ENCODE peak calls at places on chromosomes 13 and 19, in eight cellular contexts. N, X, F, I, G, K, B and H are unnamed samples.

GRCh38 chr13:33838567-33839131 is 20.7 kb downstream of the RFC3 start:
- DNase-seq in X (no peak), K (no peak), I (no peak), B (no peak), F (no peak), G (no peak), N (no peak), H (no peak)

GRCh38 chr13:110530839-110531499 is 30.6 kb downstream of the RAB20 start:
- DNase-seq in G (no peak), K (no peak), N (no peak), B (no peak), F (no peak), X (no peak), I (no peak), H (no peak)

GRCh38 chr19:28612275-28612769 is 600.6 kb downstream of the UQCRFS1 start:
- DNase-seq in I (no peak), K (no peak), N (no peak), F (no peak), X (no peak), B (no peak), G (no peak), H (no peak)

GRCh38 chr19:3186377-3186688 is 603 bp downstream of the NCLN start:
- DNase-seq in X (no peak), G (no peak), F (no peak), N (no peak), B (no peak), K (no peak), I (peak), H (peak)

GRCh38 chr13:101018720-101019119 is 344.1 kb upstream of the TMTC4 start:
- DNase-seq in F (peak), K (no peak), X (no peak), G (no peak), B (no peak), N (no peak), I (no peak), H (no peak)

GRCh38 chr19:13965377-13965896 is 13.1 kb downstream of the DCAF15 start:
- DNase-seq in N (no peak), I (no peak), K (no peak), G (no peak), X (no peak), B (no peak), F (no peak), H (no peak)

GRCh38 chr13:113653264-113654174 is 4.5 kb downstream of the ATP4B start:
- DNase-seq in F (no peak), B (no peak), I (no peak), K (no peak), X (no peak), N (peak), G (peak), H (no peak)

GRCh38 chr13:79725841-79726240 is 244.9 kb downstream of the NDFIP2 start:
- DNase-seq in B (no peak), K (no peak), F (no peak), N (no peak), G (no peak), I (no peak), X (no peak), H (no peak)

GRCh38 chr19:44677019-44677809 is 5.9 kb downstream of the CEACAM19 start:
- DNase-seq in X (peak), I (no peak), B (no peak), K (no peak), N (peak), G (no peak), F (no peak), H (no peak)

GRCh38 chr19:58550362-58551122 is 4.4 kb downstream of the CHMP2A start:
- DNase-seq in X (no peak), I (no peak), N (no peak), K (no peak), B (no peak), G (no peak), F (no peak), H (peak)

GRCh38 chr19:1001538-1002166 is 1.4 kb downstream of the GRIN3B start:
- DNase-seq in G (peak), I (peak), K (peak), N (peak), X (peak), F (no peak), B (peak), H (peak)

GRCh38 chr19:19461671-19462622 is 53.4 kb downstream of the TSSK6 start:
- DNase-seq in K (no peak), N (peak), I (peak), B (no peak), F (no peak), X (no peak), G (peak), H (no peak)

GRCh38 chr13:99433543-99434075 is 67.7 kb upstream of the TM9SF2 start:
- DNase-seq in F (no peak), K (no peak), B (no peak), G (no peak), N (no peak), I (peak), X (no peak), H (no peak)

GRCh38 chr13:41995946-41996345 is 35.0 kb upstream of the VWA8 start:
- DNase-seq in K (no peak), X (no peak), N (no peak), F (no peak), I (no peak), G (no peak), B (peak), H (peak)

GRCh38 chr19:11580665-11581418 is 3.4 kb upstream of the ACP5 start:
- DNase-seq in I (no peak), B (no peak), X (no peak), G (no peak), N (no peak), F (no peak), K (no peak), H (no peak)

GRCh38 chr13:66914155-66914554 is 316.0 kb downstream of the PCDH9 start:
- DNase-seq in N (no peak), F (no peak), I (no peak), B (no peak), K (no peak), X (no peak), G (no peak), H (no peak)

GRCh38 chr19:2639999-2640398 is 62.5 kb downstream of the GNG7 start:
- DNase-seq in N (no peak), F (no peak), K (no peak), G (no peak), X (no peak), B (no peak), I (no peak), H (no peak)

GRCh38 chr13:81487151-81487550 is 1146.2 kb upstream of the SPRY2 start:
- DNase-seq in I (no peak), N (peak), F (no peak), G (no peak), K (no peak), X (no peak), B (no peak), H (no peak)

GRCh38 chr13:99285432-99286182 is 21.6 kb downstream of the GPR183 start:
- DNase-seq in K (no peak), F (no peak), G (no peak), X (no peak), N (no peak), B (no peak), I (no peak), H (no peak)

GRCh38 chr13:52158629-52159158 is 703 bp downstream of the NEK3 start:
- DNase-seq in B (no peak), X (no peak), I (no peak), K (no peak), F (no peak), G (peak), N (peak), H (no peak)

GRCh38 chr13:24208314-24208713 is 47.8 kb downstream of the SPATA13 start:
- DNase-seq in F (peak), I (no peak), G (no peak), K (no peak), B (no peak), N (peak), X (no peak), H (no peak)

GRCh38 chr19:2775556-2776430 is 7.3 kb downstream of the SGTA start:
- DNase-seq in G (peak), F (no peak), N (no peak), I (peak), K (no peak), X (no peak), B (peak), H (peak)

GRCh38 chr13:97313481-97313880 is 91.3 kb downstream of the MBNL2 start:
- DNase-seq in I (no peak), K (no peak), N (no peak), B (no peak), G (no peak), X (no peak), F (no peak), H (no peak)

GRCh38 chr19:32924200-32924599 is 47.6 kb downstream of the CEP89 start:
- DNase-seq in F (no peak), G (no peak), N (no peak), X (no peak), K (no peak), I (no peak), B (no peak), H (no peak)

GRCh38 chr13:49610176-49610575 is 18.1 kb upstream of the ARL11 start:
- DNase-seq in N (no peak), X (no peak), G (no peak), B (no peak), I (no peak), F (no peak), K (no peak), H (no peak)

GRCh38 chr19:14149509-14149994 is 13.2 kb upstream of the ASF1B start:
- DNase-seq in F (peak), G (peak), K (peak), N (peak), I (peak), B (no peak), X (no peak), H (peak)

GRCh38 chr13:33727356-33728083 is 90.4 kb upstream of the RFC3 start:
- DNase-seq in N (no peak), B (no peak), I (no peak), G (no peak), F (no peak), K (no peak), X (no peak), H (no peak)

GRCh38 chr13:98013241-98013640 is 59.8 kb downstream of the IPO5 start:
- DNase-seq in N (no peak), B (no peak), G (no peak), K (no peak), F (no peak), X (no peak), I (no peak), H (no peak)

GRCh38 chr13:98506343-98507059 is 70.4 kb downstream of the STK24 start:
- DNase-seq in K (no peak), X (no peak), G (no peak), I (no peak), N (no peak), F (no peak), B (no peak), H (no peak)

GRCh38 chr13:112032186-112032835 is 34.6 kb upstream of the SOX1 start:
- DNase-seq in X (no peak), G (no peak), B (no peak), K (no peak), F (no peak), I (no peak), N (no peak), H (no peak)

GRCh38 chr19:47703301-47703700 is 9.9 kb upstream of the EHD2 start:
- DNase-seq in N (peak), B (no peak), I (no peak), G (no peak), F (no peak), X (no peak), K (no peak), H (no peak)

GRCh38 chr19:39411006-39411831 is 1.2 kb upstream of the PLEKHG2 start:
- DNase-seq in B (no peak), K (no peak), N (no peak), I (no peak), X (no peak), G (peak), F (no peak), H (no peak)

GRCh38 chr13:99661791-99662190 is 160.5 kb downstream of the TM9SF2 start:
- DNase-seq in X (no peak), I (no peak), F (no peak), N (peak), K (no peak), G (no peak), B (no peak), H (no peak)

GRCh38 chr13:114151031-114151430 is 18.6 kb upstream of the RASA3 start:
- DNase-seq in I (no peak), F (no peak), N (no peak), G (no peak), B (no peak), X (no peak), K (no peak), H (no peak)

GRCh38 chr13:27035892-27036235 is 135.7 kb downstream of the USP12 start:
- DNase-seq in X (peak), G (no peak), K (no peak), N (no peak), F (no peak), I (no peak), B (no peak), H (no peak)

GRCh38 chr19:48290341-48290922 is 20.6 kb downstream of the ZNF114 start:
- DNase-seq in N (peak), I (no peak), G (no peak), F (no peak), B (no peak), K (no peak), X (peak), H (no peak)

GRCh38 chr19:10625003-10625761 is at the start of gene SLC44A2:
- DNase-seq in G (peak), X (peak), I (no peak), K (peak), F (peak), B (no peak), N (no peak), H (no peak)